ENCODE peak calls at places on chromosomes 5 and 9, in five cellular contexts. One of them, this sample, is unnamed.

GRCh38 chr5:55742778-55743177 is 4.9 kb downstream of the DDX4 start:
- DNase-seq in H1: no peak
- DNase-seq in HepG2: no peak
- DNase-seq in NT2/D1: no peak
- DNase-seq in GM12878: no peak
- DNase-seq in this sample: no peak

GRCh38 chr5:177382423-177383029 is 1.7 kb upstream of the SLC34A1 start:
- DNase-seq in NT2/D1: no peak
- DNase-seq in HepG2: no peak
- DNase-seq in H1: no peak
- DNase-seq in GM12878: no peak
- DNase-seq in this sample: no peak

GRCh38 chr9:126327016-126327749 is 554 bp downstream of the MVB12B start:
- DNase-seq in HepG2: no peak
- DNase-seq in NT2/D1: no peak
- DNase-seq in GM12878: no peak
- DNase-seq in H1: no peak
- DNase-seq in this sample: peak

GRCh38 chr5:155451106-155451505 is 437.6 kb downstream of the KIF4B start:
- DNase-seq in GM12878: no peak
- DNase-seq in NT2/D1: no peak
- DNase-seq in H1: no peak
- DNase-seq in HepG2: no peak
- DNase-seq in this sample: no peak

GRCh38 chr9:94639996-94640376 is 668 bp upstream of the FBP1 start:
- DNase-seq in GM12878: no peak
- DNase-seq in HepG2: no peak
- DNase-seq in H1: peak
- DNase-seq in NT2/D1: peak
- DNase-seq in this sample: no peak

GRCh38 chr9:35904966-35905781 is 828 bp upstream of the HRCT1 start:
- DNase-seq in H1: no peak
- DNase-seq in HepG2: no peak
- DNase-seq in NT2/D1: no peak
- DNase-seq in GM12878: no peak
- DNase-seq in this sample: no peak

GRCh38 chr9:130866474-130866965 is 30.1 kb downstream of the QRFP start:
- DNase-seq in H1: peak
- DNase-seq in HepG2: peak
- DNase-seq in NT2/D1: peak
- DNase-seq in GM12878: peak
- DNase-seq in this sample: peak

GRCh38 chr9:16425572-16425971 is 444.9 kb downstream of the BNC2 start:
- DNase-seq in H1: no peak
- DNase-seq in GM12878: no peak
- DNase-seq in HepG2: no peak
- DNase-seq in NT2/D1: no peak
- DNase-seq in this sample: no peak

GRCh38 chr5:133952729-133953567 is 15.5 kb downstream of the C5orf15 start:
- DNase-seq in HepG2: no peak
- DNase-seq in NT2/D1: no peak
- DNase-seq in GM12878: no peak
- DNase-seq in H1: no peak
- DNase-seq in this sample: no peak

GRCh38 chr9:136846376-136847064 is 2.7 kb upstream of the PHPT1 start:
- DNase-seq in GM12878: no peak
- DNase-seq in NT2/D1: no peak
- DNase-seq in H1: no peak
- DNase-seq in HepG2: no peak
- DNase-seq in this sample: no peak

GRCh38 chr5:9895305-9895650 is 265.1 kb upstream of the TAS2R1 start:
- DNase-seq in NT2/D1: no peak
- DNase-seq in H1: no peak
- DNase-seq in GM12878: no peak
- DNase-seq in HepG2: no peak
- DNase-seq in this sample: no peak

GRCh38 chr5:151002250-151002649 is 18.1 kb upstream of the GPX3 start:
- DNase-seq in H1: no peak
- DNase-seq in HepG2: peak
- DNase-seq in NT2/D1: no peak
- DNase-seq in GM12878: no peak
- DNase-seq in this sample: no peak

GRCh38 chr9:13665418-13666066 is 386.1 kb upstream of the MPDZ start:
- DNase-seq in NT2/D1: no peak
- DNase-seq in GM12878: no peak
- DNase-seq in H1: no peak
- DNase-seq in HepG2: peak
- DNase-seq in this sample: no peak

GRCh38 chr5:104045987-104046386 is 483.4 kb upstream of the NUDT12 start:
- DNase-seq in HepG2: no peak
- DNase-seq in NT2/D1: no peak
- DNase-seq in GM12878: no peak
- DNase-seq in H1: no peak
- DNase-seq in this sample: no peak

GRCh38 chr9:114285166-114285867 is 37.6 kb upstream of the ORM1 start:
- DNase-seq in HepG2: no peak
- DNase-seq in NT2/D1: no peak
- DNase-seq in GM12878: no peak
- DNase-seq in H1: no peak
- DNase-seq in this sample: no peak

GRCh38 chr5:53749611-53750010 is 189.2 kb downstream of the NDUFS4 start:
- DNase-seq in HepG2: no peak
- DNase-seq in H1: no peak
- DNase-seq in NT2/D1: no peak
- DNase-seq in GM12878: no peak
- DNase-seq in this sample: no peak

GRCh38 chr5:164504141-164504772 is 998.8 kb downstream of the MAT2B start:
- DNase-seq in HepG2: peak
- DNase-seq in GM12878: peak
- DNase-seq in NT2/D1: peak
- DNase-seq in H1: no peak
- DNase-seq in this sample: peak

GRCh38 chr9:38208206-38208901 is 139.3 kb upstream of the SHB start:
- DNase-seq in HepG2: peak
- DNase-seq in H1: no peak
- DNase-seq in NT2/D1: no peak
- DNase-seq in GM12878: no peak
- DNase-seq in this sample: no peak

DNA sequence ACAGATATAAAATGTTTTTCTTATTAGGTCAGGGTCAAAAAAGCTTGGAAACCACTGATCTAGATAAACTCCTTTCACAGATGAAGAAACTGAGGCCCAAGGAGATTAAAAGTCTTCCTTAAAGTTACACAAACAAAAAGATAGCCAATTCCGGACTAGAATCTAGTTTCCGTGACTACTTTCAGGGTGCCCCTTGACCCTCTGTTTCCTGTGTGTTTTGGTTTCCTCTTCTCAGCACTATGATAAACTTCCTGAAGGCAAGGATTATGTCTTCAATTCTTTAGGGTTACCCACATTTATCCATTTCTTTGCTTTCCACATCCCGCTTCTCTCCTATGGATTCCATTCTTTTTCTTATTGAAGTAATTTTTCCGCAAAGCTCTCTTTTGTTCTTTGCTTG is 83.1 kb downstream of the ADAMTS12 start:
- DNase-seq in NT2/D1: no peak
- DNase-seq in HepG2: no peak
- DNase-seq in GM12878: no peak
- DNase-seq in H1: no peak
- DNase-seq in this sample: no peak
- TF ChIP-seq SUZ12 in NT2/D1: no peak
- TF ChIP-seq SUZ12 in HepG2: no peak
- TF ChIP-seq SUZ12 in GM12878: no peak
- TF ChIP-seq SUZ12 in H1: no peak
- TF ChIP-seq SUZ12 in this sample: no peak

DNA sequence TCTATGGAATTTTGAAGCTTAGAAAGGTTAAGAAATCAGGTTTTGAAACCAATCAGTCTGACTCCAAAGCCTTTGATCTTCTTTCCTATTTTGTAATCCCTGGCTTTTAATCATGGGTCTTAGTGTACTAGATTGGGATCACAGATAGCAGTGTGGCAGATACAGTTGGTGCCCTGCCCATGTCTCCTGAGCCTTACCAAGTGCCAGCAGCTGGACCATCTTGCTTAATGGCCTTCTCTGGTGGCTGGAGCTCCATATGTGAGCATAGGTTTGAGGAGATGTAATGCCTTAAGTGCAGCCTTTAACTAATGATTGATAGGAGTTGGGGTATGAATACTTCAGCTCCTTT is 16.7 kb upstream of the RIC1 start:
- DNase-seq in H1: no peak
- DNase-seq in NT2/D1: no peak
- DNase-seq in HepG2: no peak
- DNase-seq in GM12878: no peak
- DNase-seq in this sample: no peak
- TF ChIP-seq SUZ12 in H1: no peak
- TF ChIP-seq SUZ12 in NT2/D1: no peak
- TF ChIP-seq SUZ12 in HepG2: no peak
- TF ChIP-seq SUZ12 in GM12878: no peak
- TF ChIP-seq SUZ12 in this sample: no peak

DNA sequence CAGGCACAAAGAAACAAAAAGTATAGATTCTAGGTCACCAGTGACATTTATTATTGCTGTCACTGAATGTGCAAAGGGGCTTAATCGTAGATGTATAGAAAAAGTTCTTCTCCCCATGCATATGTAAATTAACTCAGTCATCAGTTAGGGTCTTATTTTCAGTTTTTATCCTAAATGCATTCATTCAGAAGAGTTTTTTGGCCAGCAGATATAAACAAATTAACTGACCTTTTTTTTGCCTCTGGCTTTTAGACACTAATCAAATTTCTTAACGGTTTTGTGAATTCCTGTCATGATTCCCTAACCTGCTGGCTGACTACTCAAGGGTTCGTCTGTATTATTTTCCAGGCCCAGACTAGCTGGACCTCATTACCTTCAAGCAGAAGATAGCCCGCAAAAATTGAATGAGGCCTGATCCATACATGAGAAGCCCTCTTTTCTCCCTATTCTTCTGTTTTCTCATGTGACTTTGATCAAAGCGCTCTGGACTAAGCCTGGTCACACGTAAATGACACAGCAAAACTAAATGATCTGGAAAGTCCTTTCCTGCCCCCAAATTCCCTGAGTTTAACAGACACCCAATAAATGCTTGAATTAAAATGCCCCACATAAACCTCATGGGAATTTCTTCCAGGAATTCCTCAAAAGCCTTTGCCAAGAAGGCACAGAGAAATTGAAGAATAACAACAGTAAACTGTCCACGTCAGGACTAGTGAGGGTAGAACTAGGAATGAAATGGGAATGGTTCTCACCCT is 83.7 kb downstream of the MYO10 start:
- DNase-seq in H1: no peak
- DNase-seq in GM12878: no peak
- DNase-seq in HepG2: no peak
- DNase-seq in NT2/D1: no peak
- DNase-seq in this sample: no peak
- TF ChIP-seq SUZ12 in H1: no peak
- TF ChIP-seq SUZ12 in GM12878: no peak
- TF ChIP-seq SUZ12 in HepG2: no peak
- TF ChIP-seq SUZ12 in NT2/D1: no peak
- TF ChIP-seq SUZ12 in this sample: no peak

DNA sequence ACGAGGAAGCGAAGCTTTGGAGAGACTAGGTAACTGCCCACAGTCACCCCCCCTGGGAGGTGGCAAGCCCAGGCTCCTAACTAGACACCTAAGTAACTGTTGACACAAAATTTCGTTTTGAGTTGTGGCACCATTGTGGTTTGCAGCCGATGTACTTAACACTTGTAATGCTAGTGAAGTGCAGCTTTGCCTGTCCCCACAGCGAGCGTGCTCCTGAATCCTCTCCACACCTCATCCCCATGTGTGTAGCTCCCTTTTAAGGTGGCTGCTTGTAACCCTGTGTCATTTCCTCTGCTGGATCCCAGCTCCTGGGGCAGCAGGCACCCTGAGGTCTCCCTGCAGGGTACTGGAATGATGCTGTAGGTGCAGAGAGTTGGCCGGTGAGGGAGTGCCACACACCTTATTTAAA is 114.9 kb downstream of the TRIO start:
- DNase-seq in HepG2: no peak
- DNase-seq in NT2/D1: no peak
- DNase-seq in H1: no peak
- DNase-seq in GM12878: peak
- DNase-seq in this sample: no peak
- TF ChIP-seq SUZ12 in HepG2: no peak
- TF ChIP-seq SUZ12 in NT2/D1: no peak
- TF ChIP-seq SUZ12 in H1: no peak
- TF ChIP-seq SUZ12 in GM12878: no peak
- TF ChIP-seq SUZ12 in this sample: no peak

This sample was measured in HEK293T.